ENCODE peak calls at places on chromosomes 13 and 19, in ten cellular contexts. O, S, X, C, G, I, L, W, M and F are unnamed samples.
A peak's percentile ranks its signal among the peaks of the same experiment; 100 is the strongest.

GRCh38 chr13:32988588-32989256 is 27.5 kb upstream of the KL start:
- DNase-seq in O (no peak), S (no peak), X (no peak), C (no peak), G (peak; percentile 6), I (peak; percentile 8), L (no peak), W (no peak), M (no peak), F (no peak)

GRCh38 chr19:45508681-45508930 is 1.3 kb downstream of the VASP start:
- DNase-seq in O (no peak), S (no peak), X (no peak), C (no peak), G (peak; percentile 66), I (peak; percentile 49), L (no peak), W (no peak), M (no peak), F (no peak)

GRCh38 chr13:74904547-74904946 is 577.4 kb downstream of the TBC1D4 start:
- DNase-seq in O (no peak), S (no peak), X (no peak), C (no peak), G (no peak), I (no peak), L (no peak), W (no peak), M (no peak), F (no peak)

GRCh38 chr13:101209206-101209893 is 207.0 kb downstream of the NALCN start:
- DNase-seq in O (no peak), S (no peak), X (no peak), C (no peak), G (no peak), I (no peak), L (no peak), W (no peak), M (no peak), F (peak; percentile 88)

GRCh38 chr13:87792878-87793277 is 121.7 kb downstream of the SLITRK5 start:
- DNase-seq in O (no peak), S (no peak), X (no peak), C (no peak), G (no peak), I (no peak), L (no peak), W (no peak), M (peak; percentile 31), F (no peak)

GRCh38 chr19:56477429-56478338 is 539 bp upstream of the ZNF667 start:
- DNase-seq in O (no peak), S (peak; percentile 46), X (peak; percentile 93), C (peak; percentile 92), G (peak; percentile 94), I (peak; percentile 95), L (peak; percentile 89), W (peak; percentile 93), M (peak; percentile 90), F (peak; percentile 86)

GRCh38 chr19:7272856-7273578 is 21.2 kb downstream of the INSR start:
- DNase-seq in O (no peak), S (no peak), X (no peak), C (no peak), G (no peak), I (peak; percentile 64), L (no peak), W (no peak), M (no peak), F (no peak)

GRCh38 chr13:108984251-108984920 is 355.0 kb downstream of the MYO16 start:
- DNase-seq in O (no peak), S (no peak), X (no peak), C (no peak), G (no peak), I (no peak), L (no peak), W (no peak), M (no peak), F (peak; percentile 77)

GRCh38 chr19:18683955-18684641 is 618 bp downstream of the CRTC1 start:
- DNase-seq in O (no peak), S (no peak), X (no peak), C (no peak), G (no peak), I (no peak), L (no peak), W (peak; percentile 61), M (no peak), F (no peak)

GRCh38 chr19:11624064-11624463 is 26.8 kb downstream of the ZNF627 start:
- DNase-seq in O (no peak), S (no peak), X (peak; percentile 40), C (no peak), G (no peak), I (peak; percentile 63), L (peak; percentile 15), W (no peak), M (no peak), F (peak; percentile 50)

GRCh38 chr13:104253063-104253680 is 1187.0 kb upstream of the SLC10A2 start:
- DNase-seq in O (no peak), S (no peak), X (peak; percentile 22), C (no peak), G (no peak), I (peak; percentile 29), L (no peak), W (no peak), M (no peak), F (no peak)

DNA sequence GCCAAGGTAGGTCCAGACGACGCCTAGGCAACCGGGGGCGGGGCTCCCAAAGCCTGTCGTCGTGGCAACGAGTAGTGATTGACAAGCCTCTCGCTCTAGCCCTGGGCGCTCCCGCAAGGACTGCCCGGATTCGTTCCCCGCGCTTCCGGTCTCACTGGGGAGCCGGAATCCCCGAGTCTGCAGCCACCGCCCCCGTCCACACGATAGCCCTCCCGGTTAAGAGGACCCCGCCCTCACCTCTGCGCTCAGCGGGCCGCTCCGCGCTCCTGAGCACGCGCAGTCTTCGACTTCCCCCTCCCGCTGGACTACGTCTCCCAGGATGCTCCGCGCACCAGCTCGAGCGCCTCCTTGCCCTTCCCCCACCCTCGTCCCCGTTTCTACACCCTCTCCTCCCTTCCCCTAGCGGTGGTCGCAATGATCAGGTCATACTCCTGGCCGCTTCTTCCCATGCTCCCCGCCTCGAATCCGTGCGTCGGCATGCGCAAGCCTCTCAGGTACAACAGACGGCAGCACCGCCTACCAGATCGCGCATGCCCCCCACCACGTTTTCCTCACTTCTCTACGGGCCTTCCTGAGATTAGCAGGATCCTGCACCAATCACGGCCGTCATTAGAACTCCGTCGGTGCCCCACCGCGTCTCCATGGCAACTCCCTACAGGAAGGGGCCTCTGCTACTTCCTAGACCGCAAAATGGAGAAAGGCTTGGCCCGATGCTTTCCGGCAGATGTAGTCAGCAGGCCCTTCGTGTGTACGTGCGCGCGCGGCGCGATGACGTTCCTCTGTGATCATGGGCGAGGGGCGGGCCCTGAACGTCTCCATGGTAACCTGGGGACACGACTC is at the start of gene MZF1:
- DNase-seq in O (no peak), S (peak; percentile 100), X (peak; percentile 100), C (peak; percentile 100), G (peak; percentile 100), I (peak; percentile 100), L (peak; percentile 100), W (peak; percentile 100), M (peak; percentile 100), F (peak; percentile 99)
- TF ChIP-seq CTCF in O (no peak), S (peak; percentile 38), X (no peak), C (no peak), G (peak; percentile 23), I (no peak), L (no peak), W (peak; percentile 11), M (peak; percentile 40), F (peak; percentile 11)

GRCh38 chr13:51318015-51318414 is 21.5 kb upstream of the SERPINE3 start:
- DNase-seq in O (no peak), S (no peak), X (no peak), C (no peak), G (no peak), I (no peak), L (no peak), W (no peak), M (no peak), F (no peak)
- H3K36me3 ChIP-seq in O (no peaks in the 10 kb centered on the region), S (no peaks in the 10 kb centered on the region), X (no peaks in the 10 kb centered on the region), C (no peaks in the 10 kb centered on the region), G (no peaks in the 10 kb centered on the region), I (no peaks in the 10 kb centered on the region), L (no peaks in the 10 kb centered on the region), W (no peaks in the 10 kb centered on the region), M (no peaks in the 10 kb centered on the region), F (no peaks in the 10 kb centered on the region)

GRCh38 chr19:38717855-38718254 is 26.4 kb downstream of the CAPN12 start:
- DNase-seq in O (no peak), S (no peak), X (no peak), C (no peak), G (no peak), I (no peak), L (no peak), W (no peak), M (no peak), F (no peak)

GRCh38 chr19:38720559-38721236 is 23.6 kb downstream of the CAPN12 start:
- DNase-seq in O (no peak), S (no peak), X (no peak), C (no peak), G (no peak), I (no peak), L (no peak), W (no peak), M (no peak), F (no peak)

GRCh38 chr19:38718747-38719543 is 25.3 kb downstream of the CAPN12 start:
- DNase-seq in O (no peak), S (no peak), X (peak; percentile 57), C (no peak), G (peak; percentile 70), I (peak; percentile 70), L (no peak), W (peak; percentile 82), M (peak; percentile 44), F (no peak)

GRCh38 chr19:38721496-38721895 is 22.8 kb downstream of the CAPN12 start:
- DNase-seq in O (no peak), S (no peak), X (no peak), C (no peak), G (no peak), I (no peak), L (no peak), W (no peak), M (no peak), F (no peak)

DNA sequence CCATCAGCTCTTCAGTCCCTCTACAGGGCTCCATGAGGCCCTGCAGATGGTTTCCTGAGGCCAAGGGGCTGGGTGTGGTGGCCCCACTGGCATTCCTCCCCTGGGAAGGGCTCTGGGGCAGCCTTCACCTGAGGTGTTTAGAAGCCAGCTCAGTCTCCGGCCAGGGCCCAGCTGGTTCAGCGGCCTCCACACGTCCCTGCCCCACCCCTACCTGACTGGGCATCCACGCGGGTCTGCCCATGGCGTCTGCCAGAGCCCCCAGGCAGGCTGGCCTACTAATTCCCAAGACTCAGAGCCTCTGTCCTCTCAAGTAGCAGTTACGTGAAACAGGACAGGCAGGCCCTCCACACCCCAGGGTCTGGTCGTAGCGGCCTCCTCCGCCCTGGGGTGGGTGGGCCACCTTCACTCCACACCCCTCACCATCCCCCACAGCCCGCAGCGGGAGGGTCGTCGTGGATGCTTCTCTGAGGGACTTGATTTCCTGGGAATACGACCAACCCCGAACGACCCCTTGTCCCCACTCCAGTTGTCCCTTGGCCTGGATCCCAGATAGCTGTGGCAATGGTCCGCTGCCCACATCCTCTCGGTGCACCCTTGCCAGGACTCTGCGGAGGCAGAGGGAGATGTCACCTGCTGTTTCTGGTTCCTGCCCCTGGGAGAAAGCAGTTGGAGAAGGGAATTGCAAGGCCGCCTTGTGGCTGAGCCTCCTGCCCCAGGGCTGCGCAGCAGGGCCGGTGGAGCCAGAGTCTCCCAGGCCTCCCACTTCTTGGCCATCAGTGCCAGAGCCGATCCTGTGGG is 24.3 kb downstream of the CAPN12 start:
- DNase-seq in O (no peak), S (no peak), X (no peak), C (no peak), G (no peak), I (no peak), L (no peak), W (no peak), M (no peak), F (no peak)
- TF ChIP-seq CTCF in O (no peak), S (no peak), X (no peak), C (no peak), G (no peak), I (no peak), L (no peak), W (peak; percentile 9), M (no peak), F (no peak)

GRCh38 chr19:13137290-13137794 is 12.8 kb downstream of the STX10 start:
- DNase-seq in O (no peak), S (no peak), X (no peak), C (no peak), G (no peak), I (no peak), L (no peak), W (no peak), M (no peak), F (no peak)
- H3K36me3 ChIP-seq in O (peaks cover 87% of the 10 kb centered on the region), S (peaks cover 28% of the 10 kb centered on the region), X (peaks cover 32% of the 10 kb centered on the region), C (no peaks in the 10 kb centered on the region), G (no peaks in the 10 kb centered on the region), I (peaks cover 26% of the 10 kb centered on the region), L (no peaks in the 10 kb centered on the region), W (no peaks in the 10 kb centered on the region), M (no peaks in the 10 kb centered on the region), F (peaks cover 31% of the 10 kb centered on the region)